ENCODE peak calls at places on chromosome 11, in four cellular contexts. C is SK-N-SH, N is neuronal stem cell, M is hepatocyte. J is an unnamed sample. For H3K4me1 and H3K36me3, the result is how much of the 10 kb centered on the place peaks cover.

GRCh38 chr11:66745356-66746235 is 16.6 kb upstream of the SPTBN2 start:
- DNase-seq in M (peak), C (no peak), N (no peak), J (peak)

GRCh38 chr11:44319170-44319551 is 9.2 kb upstream of the ALX4 start:
- DNase-seq in C (no peak), N (no peak), M (no peak), J (no peak)

GRCh38 chr11:9396310-9396709 is 11.9 kb downstream of the IPO7 start:
- DNase-seq in C (peak), N (no peak), M (no peak), J (no peak)

GRCh38 chr11:102168483-102168882 is 58.2 kb downstream of the YAP1 start:
- DNase-seq in M (no peak), N (no peak), C (no peak), J (no peak)

GRCh38 chr11:27008811-27009535 is 15.1 kb downstream of the FIBIN start:
- DNase-seq in C (no peak), M (no peak), N (no peak), J (no peak)

GRCh38 chr11:7292902-7293301 is 41.2 kb downstream of the SYT9 start:
- DNase-seq in M (no peak), C (no peak), N (no peak), J (no peak)

GRCh38 chr11:68878022-68878421 is 25.6 kb downstream of the MRPL21 start:
- DNase-seq in N (no peak), C (no peak), M (peak), J (no peak)

GRCh38 chr11:120875986-120876385 is 147.9 kb upstream of the TBCEL start:
- DNase-seq in M (no peak), C (no peak), N (no peak), J (no peak)

GRCh38 chr11:128469220-128469619 is 118.1 kb downstream of the ETS1 start:
- DNase-seq in M (no peak), N (no peak), C (no peak), J (peak)

GRCh38 chr11:72303179-72303578 is 59.2 kb upstream of the PHOX2A start:
- DNase-seq in N (no peak), C (no peak), M (no peak), J (no peak)

GRCh38 chr11:82406611-82407010 is 327.1 kb downstream of the FAM181B start:
- DNase-seq in M (no peak), N (no peak), C (no peak), J (no peak)

GRCh38 chr11:95501761-95502266 is 270.8 kb upstream of the SESN3 start:
- DNase-seq in N (no peak), C (no peak), M (no peak), J (no peak)

GRCh38 chr11:46338988-46339666 is 8.1 kb upstream of the DGKZ start:
- DNase-seq in C (no peak), M (peak), N (no peak), J (no peak)

GRCh38 chr11:84686726-84687125 is 940.4 kb downstream of the DLG2 start:
- DNase-seq in M (no peak), N (no peak), C (no peak), J (no peak)

GRCh38 chr11:61621917-61622585 is 41.2 kb upstream of the SYT7 start:
- DNase-seq in C (no peak), N (no peak), M (no peak), J (no peak)

GRCh38 chr11:126337472-126338241 is 17.8 kb upstream of the ST3GAL4 start:
- DNase-seq in C (no peak), M (no peak), N (no peak), J (no peak)

GRCh38 chr11:66467034-66467659 is 442 bp downstream of the PELI3 start:
- DNase-seq in N (peak), M (peak), C (no peak), J (no peak)

GRCh38 chr11:102770191-102770590 is 10.2 kb downstream of the MMP10 start:
- DNase-seq in C (no peak), N (no peak), M (no peak), J (no peak)

GRCh38 chr11:78731008-78731407 is 156.3 kb upstream of the NARS2 start:
- DNase-seq in C (no peak), M (peak), N (no peak), J (no peak)

GRCh38 chr11:107916671-107917241 is 11.5 kb upstream of the RAB39A start:
- DNase-seq in C (no peak), N (no peak), M (peak), J (peak)

GRCh38 chr11:38524945-38525344 is 1926.9 kb upstream of the RAG2 start:
- DNase-seq in M (no peak), C (no peak), N (no peak), J (no peak)

GRCh38 chr11:76672431-76673163 is 2.0 kb upstream of the LRRC32 start:
- DNase-seq in N (no peak), C (no peak), M (no peak), J (peak)

GRCh38 chr11:76671626-76672309 is 1.2 kb upstream of the LRRC32 start:
- DNase-seq in N (no peak), C (no peak), M (no peak), J (no peak)

GRCh38 chr11:76669901-76670474 is 559 bp downstream of the LRRC32 start:
- DNase-seq in M (peak), C (no peak), N (no peak), J (peak)

GRCh38 chr11:76671236-76671590 is 666 bp upstream of the LRRC32 start:
- DNase-seq in M (no peak), C (no peak), N (no peak), J (peak)

DNA sequence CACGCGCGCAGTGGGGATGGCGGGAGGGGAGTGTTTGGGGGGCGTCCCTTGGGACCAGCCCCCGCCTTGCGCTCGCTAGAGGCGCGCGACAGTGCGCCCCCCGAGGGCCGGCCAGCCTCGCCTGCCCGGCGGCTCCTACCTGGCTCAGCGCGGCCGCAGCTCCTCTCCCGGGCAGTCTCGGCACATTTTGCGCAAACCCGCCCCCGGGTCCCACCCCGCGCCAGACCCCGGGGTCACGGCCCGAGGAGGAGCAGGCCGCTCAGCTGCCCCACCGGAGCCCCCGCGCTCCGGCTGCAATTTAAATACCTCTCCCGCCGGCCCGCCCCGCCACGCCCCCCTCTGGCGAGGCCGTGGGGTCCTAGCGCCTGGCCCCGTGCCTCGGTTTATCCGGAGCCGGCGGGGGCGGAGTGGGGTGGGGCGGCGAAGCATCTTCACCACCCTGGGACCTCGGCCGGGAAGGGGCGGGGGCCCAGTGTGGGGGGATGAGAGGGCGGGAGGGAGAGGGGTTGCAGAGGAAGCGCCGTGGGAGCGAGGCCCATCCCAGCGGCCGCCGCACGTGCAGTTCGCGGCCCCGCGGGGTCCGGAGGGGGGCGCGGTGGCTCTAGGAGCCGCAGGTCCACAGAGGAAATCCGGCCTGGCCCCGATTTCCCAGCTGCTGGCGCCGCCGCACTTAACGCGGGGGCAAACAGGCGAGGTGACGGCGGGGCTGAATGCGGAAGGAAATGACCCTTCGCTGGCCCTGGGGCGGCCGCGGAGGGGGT is at the start of gene LRRC32:
- DNase-seq in N (peak), C (peak), M (peak), J (peak)
- H3K4me1 ChIP-seq in N (under half), C (under half), M (under half), J (half or more)

GRCh38 chr11:63945482-63946163 is 6.8 kb downstream of the NAA40 start:
- DNase-seq in M (peak), C (peak), N (peak), J (peak)
- H2AFZ ChIP-seq in M (no peak), C (no peak), N (no peak), J (no peak)

GRCh38 chr11:62796281-62796680 is 4.5 kb upstream of the TMEM223 start:
- DNase-seq in M (no peak), N (no peak), C (no peak), J (no peak)
- H3K36me3 ChIP-seq in M (under half), N (half or more), C (half or more), J (half or more)

GRCh38 chr11:933936-934335 is 8.3 kb downstream of the AP2A2 start:
- DNase-seq in M (no peak), N (no peak), C (no peak), J (no peak)

GRCh38 chr11:934437-934950 is 8.8 kb downstream of the AP2A2 start:
- DNase-seq in N (no peak), M (no peak), C (no peak), J (no peak)

GRCh38 chr11:931385-931784 is 5.7 kb downstream of the AP2A2 start:
- DNase-seq in C (no peak), M (no peak), N (no peak), J (no peak)

GRCh38 chr11:933002-933820 is 7.5 kb downstream of the AP2A2 start:
- DNase-seq in N (no peak), C (no peak), M (no peak), J (no peak)

DNA sequence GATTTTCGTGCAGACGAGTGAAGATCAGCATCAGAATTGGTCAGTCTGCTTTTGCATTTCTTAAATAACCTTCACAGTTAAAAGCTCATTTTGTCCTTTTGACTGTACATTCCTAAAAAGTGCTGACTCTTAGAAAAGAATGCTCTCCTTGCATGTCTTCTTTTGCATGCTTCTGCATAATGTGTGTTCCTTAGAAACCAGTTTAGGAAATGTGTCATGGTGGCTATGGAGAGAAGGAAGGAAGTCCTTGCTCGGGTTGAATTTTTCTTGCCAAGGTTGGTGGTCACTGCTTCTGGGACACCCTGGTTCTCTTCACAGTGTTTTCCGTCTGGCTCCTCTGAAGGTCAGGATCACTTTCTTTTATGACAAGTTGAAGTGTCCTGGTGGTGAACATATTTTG is 6.8 kb downstream of the AP2A2 start:
- DNase-seq in M (no peak), C (no peak), N (no peak), J (no peak)
- H3K4me1 ChIP-seq in M (under half), C (under half), N (under half), J (under half)